ENCODE peak calls at places on chromosomes 3 and 15, in ten cellular contexts. J, V, F, D, S, B, P, X, E and O are unnamed samples.

GRCh38 chr15:29747837-29748417 is 74.3 kb downstream of the TJP1 start:
- DNase-seq in J (no peak), V (no peak), F (no peak), D (no peak), S (no peak), B (peak; percentile 46), P (no peak), X (no peak), E (no peak), O (no peak)

GRCh38 chr15:100849021-100849831 is 30.4 kb upstream of the ALDH1A3 start:
- DNase-seq in J (peak; percentile 25), V (no peak), F (no peak), D (no peak), S (peak; percentile 52), B (peak; percentile 44), P (peak; percentile 54), X (peak; percentile 61), E (peak; percentile 86), O (peak; percentile 8)

GRCh38 chr3:42635111-42635510 is 18.4 kb upstream of the ZBTB47 start:
- DNase-seq in J (no peak), V (no peak), F (no peak), D (no peak), S (no peak), B (peak; percentile 45), P (peak; percentile 27), X (no peak), E (no peak), O (no peak)

GRCh38 chr3:126777366-126777765 is 73.3 kb downstream of the CHCHD6 start:
- DNase-seq in J (no peak), V (no peak), F (no peak), D (no peak), S (no peak), B (no peak), P (no peak), X (no peak), E (no peak), O (no peak)

GRCh38 chr3:158769519-158770253 is 32.2 kb upstream of the MFSD1 start:
- DNase-seq in J (no peak), V (no peak), F (no peak), D (no peak), S (no peak), B (peak; percentile 66), P (no peak), X (no peak), E (no peak), O (no peak)

GRCh38 chr3:141782386-141782932 is 19.3 kb downstream of the GRK7 start:
- DNase-seq in J (no peak), V (no peak), F (no peak), D (no peak), S (no peak), B (peak; percentile 62), P (no peak), X (no peak), E (no peak), O (no peak)

GRCh38 chr3:52272831-52273230 is 5.6 kb downstream of the WDR82 start:
- DNase-seq in J (no peak), V (no peak), F (no peak), D (no peak), S (no peak), B (no peak), P (no peak), X (no peak), E (no peak), O (no peak)

GRCh38 chr3:97009427-97010019 is 195.1 kb downstream of the EPHA6 start:
- DNase-seq in J (no peak), V (no peak), F (no peak), D (peak; percentile 84), S (no peak), B (no peak), P (no peak), X (no peak), E (no peak), O (no peak)

GRCh38 chr3:172213168-172213567 is 173.8 kb downstream of the FNDC3B start:
- DNase-seq in J (no peak), V (no peak), F (no peak), D (no peak), S (no peak), B (peak; percentile 71), P (peak; percentile 89), X (no peak), E (no peak), O (no peak)

GRCh38 chr15:38768970-38769369 is 204.4 kb upstream of the RASGRP1 start:
- DNase-seq in J (no peak), V (no peak), F (peak; percentile 64), D (peak; percentile 55), S (peak; percentile 22), B (peak; percentile 64), P (peak; percentile 30), X (no peak), E (peak; percentile 32), O (no peak)

GRCh38 chr3:107429330-107430181 is 52.3 kb downstream of the CCDC54 start:
- DNase-seq in J (peak; percentile 74), V (peak; percentile 86), F (peak; percentile 89), D (peak; percentile 91), S (peak; percentile 83), B (peak; percentile 94), P (peak; percentile 87), X (peak; percentile 47), E (peak; percentile 88), O (peak; percentile 45)

GRCh38 chr3:107431298-107432012 is 54.2 kb downstream of the CCDC54 start:
- DNase-seq in J (peak; percentile 75), V (peak; percentile 89), F (peak; percentile 86), D (peak; percentile 82), S (peak; percentile 75), B (peak; percentile 67), P (peak; percentile 69), X (peak; percentile 23), E (peak; percentile 85), O (no peak)

GRCh38 chr3:107431048-107431297 is 53.7 kb downstream of the CCDC54 start:
- DNase-seq in J (peak; percentile 40), V (peak; percentile 55), F (peak; percentile 75), D (no peak), S (no peak), B (no peak), P (no peak), X (peak; percentile 41), E (peak; percentile 65), O (no peak)

GRCh38 chr3:107432013-107432515 is 54.8 kb downstream of the CCDC54 start:
- DNase-seq in J (no peak), V (peak; percentile 58), F (no peak), D (peak; percentile 29), S (peak; percentile 34), B (peak; percentile 42), P (peak; percentile 29), X (peak; percentile 21), E (peak; percentile 63), O (no peak)

GRCh38 chr3:107430214-107431047 is 53.2 kb downstream of the CCDC54 start:
- DNase-seq in J (no peak), V (peak; percentile 24), F (no peak), D (peak; percentile 16), S (no peak), B (peak; percentile 54), P (peak; percentile 36), X (no peak), E (peak; percentile 41), O (no peak)
- TF ChIP-seq CTCF in J (peak; percentile 2), V (no peak), F (no peak), D (no peak), S (no peak), B (no peak), P (no peak), X (peak; percentile 53), E (no peak), O (no peak)

GRCh38 chr15:45637552-45638033 is 2.8 kb downstream of the SQOR start:
- DNase-seq in J (peak; percentile 54), V (peak; percentile 56), F (no peak), D (no peak), S (peak; percentile 69), B (peak; percentile 96), P (peak; percentile 84), X (peak; percentile 57), E (peak; percentile 47), O (peak; percentile 81)
- H3K4me3 ChIP-seq in J (peak overlapping the region; percentile 44), V (no peak overlapping the region), F (peak overlapping the region; percentile 28), D (no peak overlapping the region), S (peak overlapping the region; percentile 3), B (no peak overlapping the region), P (peak overlapping the region; percentile 41), X (peak overlapping the region; percentile 23), E (no peak overlapping the region), O (no peak overlapping the region)

GRCh38 chr3:38500688-38501417 is 4.7 kb downstream of the EXOG start:
- DNase-seq in J (no peak), V (no peak), F (no peak), D (no peak), S (no peak), B (no peak), P (peak; percentile 19), X (no peak), E (no peak), O (no peak)
- H3K36me3 ChIP-seq in J (peaks cover 44% of the 10 kb centered on the region), V (peaks cover 28% of the 10 kb centered on the region), F (peaks cover 31% of the 10 kb centered on the region), D (peaks cover 4% of the 10 kb centered on the region), S (no peaks in the 10 kb centered on the region), B (no peaks in the 10 kb centered on the region), P (no peaks in the 10 kb centered on the region), X (peaks cover 6% of the 10 kb centered on the region), E (no peaks in the 10 kb centered on the region), O (no peaks in the 10 kb centered on the region)

GRCh38 chr3:50581459-50581842 is 12.1 kb downstream of the HEMK1 start:
- DNase-seq in J (no peak), V (no peak), F (no peak), D (no peak), S (no peak), B (no peak), P (no peak), X (no peak), E (no peak), O (no peak)

GRCh38 chr3:50582083-50582482 is 12.8 kb downstream of the HEMK1 start:
- DNase-seq in J (no peak), V (no peak), F (no peak), D (no peak), S (no peak), B (no peak), P (no peak), X (peak; percentile 14), E (no peak), O (no peak)

GRCh38 chr3:50584391-50584790 is 15.1 kb downstream of the HEMK1 start:
- DNase-seq in J (no peak), V (no peak), F (no peak), D (no peak), S (no peak), B (peak; percentile 69), P (no peak), X (peak; percentile 1), E (no peak), O (no peak)

GRCh38 chr3:50583897-50584296 is 14.6 kb downstream of the HEMK1 start:
- DNase-seq in J (peak; percentile 90), V (peak; percentile 48), F (peak; percentile 84), D (no peak), S (no peak), B (no peak), P (no peak), X (no peak), E (peak; percentile 83), O (no peak)

DNA sequence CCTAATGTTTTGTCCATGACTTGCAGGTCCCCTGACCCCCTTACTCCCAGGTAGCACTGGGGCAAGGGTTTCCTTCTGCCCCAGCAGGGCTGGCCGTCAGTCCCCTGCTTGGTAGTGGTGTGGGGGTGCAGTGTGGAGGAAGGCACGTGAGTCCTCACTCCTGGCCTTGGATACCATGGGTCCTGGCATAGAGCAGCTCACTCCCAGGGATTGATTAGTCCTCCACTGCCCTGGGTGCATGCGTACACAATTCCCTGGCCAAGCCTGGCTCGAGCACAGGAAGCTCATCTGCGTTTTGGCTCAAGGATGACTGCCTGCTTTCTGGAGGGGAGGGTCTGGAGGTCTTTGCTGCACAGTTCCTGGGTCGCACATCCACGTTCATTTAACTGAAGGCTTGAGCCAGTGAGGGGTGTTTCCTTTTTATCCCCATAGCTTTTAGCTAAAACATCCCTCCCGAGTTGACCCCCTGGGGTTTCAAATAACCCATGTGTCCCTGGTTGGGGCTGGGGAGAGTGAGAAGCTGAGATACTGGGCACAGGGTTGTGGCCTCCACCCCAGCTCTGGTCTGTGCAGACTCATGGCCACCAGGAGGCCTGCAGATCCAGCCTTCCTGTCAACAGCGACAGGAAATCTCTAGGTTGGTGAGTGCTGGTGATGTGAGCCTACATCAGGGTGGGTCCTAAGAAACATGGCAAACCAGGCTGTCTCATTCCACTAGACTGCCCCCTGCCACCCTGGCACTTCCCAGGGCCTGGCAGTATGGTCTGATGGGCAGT is 11.5 kb downstream of the HEMK1 start:
- DNase-seq in J (no peak), V (no peak), F (no peak), D (no peak), S (no peak), B (no peak), P (no peak), X (no peak), E (no peak), O (no peak)
- TF ChIP-seq CTCF in J (peak; percentile 20), V (no peak), F (no peak), D (no peak), S (no peak), B (no peak), P (no peak), X (no peak), E (no peak), O (no peak)